ENCODE peak calls at places on chromosomes 5 and 9, in nine cellular contexts. U, Q, V, C, L, Z, H, A and I are unnamed samples.
A peak's percentile ranks its signal among the peaks of the same experiment; 100 is the strongest.

GRCh38 chr5:16974981-16975380 is 38.9 kb upstream of the MYO10 start:
- DNase-seq in U (no peak), Q (no peak), V (no peak), C (no peak), L (no peak), Z (no peak), H (no peak), A (no peak), I (no peak)

GRCh38 chr5:139985733-139986132 is 57.4 kb downstream of the NRG2 start:
- DNase-seq in U (peak; percentile 21), Q (no peak), V (peak; percentile 96), C (no peak), L (no peak), Z (no peak), H (no peak), A (no peak), I (no peak)

GRCh38 chr5:123530728-123531127 is 18.8 kb downstream of the CSNK1G3 start:
- DNase-seq in U (no peak), Q (no peak), V (no peak), C (no peak), L (no peak), Z (no peak), H (no peak), A (no peak), I (no peak)

GRCh38 chr9:70113403-70114022 is 69.9 kb downstream of the MAMDC2 start:
- DNase-seq in U (peak; percentile 23), Q (no peak), V (peak; percentile 71), C (no peak), L (peak; percentile 80), Z (peak; percentile 39), H (peak; percentile 46), A (peak; percentile 78), I (peak; percentile 80)

GRCh38 chr5:172594431-172594830 is 46.6 kb upstream of the NEURL1B start:
- DNase-seq in U (no peak), Q (no peak), V (no peak), C (no peak), L (peak; percentile 24), Z (no peak), H (no peak), A (no peak), I (no peak)

GRCh38 chr5:105230516-105230915 is 1667.9 kb upstream of the NUDT12 start:
- DNase-seq in U (no peak), Q (no peak), V (no peak), C (no peak), L (no peak), Z (no peak), H (no peak), A (no peak), I (no peak)

GRCh38 chr5:142122116-142122515 is 13.5 kb downstream of the NDFIP1 start:
- DNase-seq in U (no peak), Q (no peak), V (no peak), C (no peak), L (no peak), Z (no peak), H (no peak), A (no peak), I (no peak)

GRCh38 chr5:52989781-52990530 is 804 bp downstream of the ITGA2 start:
- DNase-seq in U (no peak), Q (no peak), V (peak; percentile 62), C (peak; percentile 4), L (peak; percentile 77), Z (peak; percentile 56), H (peak; percentile 34), A (peak; percentile 70), I (peak; percentile 58)

GRCh38 chr5:37323607-37324006 is 47.3 kb downstream of the NUP155 start:
- DNase-seq in U (no peak), Q (no peak), V (no peak), C (no peak), L (no peak), Z (no peak), H (no peak), A (no peak), I (no peak)

GRCh38 chr9:127925959-127926949 is 4.3 kb downstream of the PIP5KL1 start:
- DNase-seq in U (no peak), Q (no peak), V (no peak), C (no peak), L (no peak), Z (no peak), H (no peak), A (no peak), I (no peak)

GRCh38 chr5:176548967-176549444 is at the start of gene CDHR2:
- DNase-seq in U (peak; percentile 85), Q (no peak), V (no peak), C (no peak), L (no peak), Z (peak; percentile 68), H (no peak), A (no peak), I (no peak)

GRCh38 chr5:179060116-179061008 is at the start of gene ZNF354C:
- DNase-seq in U (no peak), Q (peak; percentile 86), V (peak; percentile 85), C (peak; percentile 77), L (peak; percentile 97), Z (peak; percentile 86), H (peak; percentile 86), A (peak; percentile 90), I (peak; percentile 93)

GRCh38 chr9:14515049-14515448 is 178.2 kb downstream of the ZDHHC21 start:
- DNase-seq in U (no peak), Q (no peak), V (no peak), C (no peak), L (no peak), Z (no peak), H (no peak), A (no peak), I (no peak)

GRCh38 chr9:21766096-21766495 is 36.3 kb upstream of the MTAP start:
- DNase-seq in U (peak; percentile 7), Q (no peak), V (no peak), C (no peak), L (no peak), Z (no peak), H (no peak), A (no peak), I (no peak)

DNA sequence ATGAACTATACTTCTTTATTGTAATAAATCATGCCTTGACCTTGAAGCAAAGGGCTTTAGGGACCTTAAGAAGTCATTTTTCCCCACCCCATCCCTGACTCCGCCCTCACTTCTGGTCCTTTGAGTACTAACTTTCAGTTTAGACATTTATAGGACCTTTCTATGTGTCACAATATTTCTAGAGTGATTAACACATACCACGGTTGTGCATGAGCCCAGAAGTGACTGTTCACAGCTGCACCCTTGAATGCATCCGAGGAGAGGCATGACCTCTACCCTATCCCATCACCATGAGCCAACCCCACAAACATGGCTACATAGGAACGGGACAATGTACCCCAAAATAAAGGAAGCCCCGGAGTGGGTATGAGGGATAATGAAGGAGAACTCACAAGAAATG is 160.3 kb downstream of the HSD17B3 start:
- DNase-seq in U (no peak), Q (no peak), V (no peak), C (no peak), L (no peak), Z (no peak), H (no peak), A (peak; percentile 55), I (no peak)
- H3K27me3 ChIP-seq in U (peaks cover 10% of the 10 kb centered on the region), Q (no peaks in the 10 kb centered on the region), V (no peaks in the 10 kb centered on the region), C (no peaks in the 10 kb centered on the region), L (no peaks in the 10 kb centered on the region), Z (no peaks in the 10 kb centered on the region), H (no peaks in the 10 kb centered on the region), A (no peaks in the 10 kb centered on the region), I (no peaks in the 10 kb centered on the region)

DNA sequence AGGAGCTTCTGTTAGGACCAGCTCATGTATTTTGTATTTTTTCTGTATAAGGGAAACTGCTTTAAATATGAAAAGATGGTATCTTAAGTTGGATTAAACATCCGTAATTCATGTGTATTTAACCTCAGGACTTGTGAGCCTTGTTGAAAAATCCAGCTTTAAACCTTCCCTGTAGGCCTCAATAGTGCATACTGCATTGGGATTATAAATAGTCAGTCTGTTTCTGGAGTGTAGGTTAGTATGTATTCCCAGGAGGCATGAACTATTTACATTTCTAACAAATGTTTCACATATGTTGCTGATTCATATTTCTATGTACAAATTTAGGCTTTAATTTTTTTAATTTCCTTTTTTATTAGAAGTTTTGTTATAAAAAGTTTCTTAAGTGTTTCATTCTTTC is 137.9 kb upstream of the GRHPR start:
- DNase-seq in U (no peak), Q (no peak), V (no peak), C (no peak), L (no peak), Z (no peak), H (no peak), A (peak; percentile 62), I (no peak)
- H3K4me1 ChIP-seq in U (no peaks in the 10 kb centered on the region), Q (no peaks in the 10 kb centered on the region), V (no peaks in the 10 kb centered on the region), C (no peaks in the 10 kb centered on the region), L (no peaks in the 10 kb centered on the region), Z (peaks cover 6% of the 10 kb centered on the region), H (no peaks in the 10 kb centered on the region), A (peaks cover 7% of the 10 kb centered on the region), I (no peaks in the 10 kb centered on the region)

DNA sequence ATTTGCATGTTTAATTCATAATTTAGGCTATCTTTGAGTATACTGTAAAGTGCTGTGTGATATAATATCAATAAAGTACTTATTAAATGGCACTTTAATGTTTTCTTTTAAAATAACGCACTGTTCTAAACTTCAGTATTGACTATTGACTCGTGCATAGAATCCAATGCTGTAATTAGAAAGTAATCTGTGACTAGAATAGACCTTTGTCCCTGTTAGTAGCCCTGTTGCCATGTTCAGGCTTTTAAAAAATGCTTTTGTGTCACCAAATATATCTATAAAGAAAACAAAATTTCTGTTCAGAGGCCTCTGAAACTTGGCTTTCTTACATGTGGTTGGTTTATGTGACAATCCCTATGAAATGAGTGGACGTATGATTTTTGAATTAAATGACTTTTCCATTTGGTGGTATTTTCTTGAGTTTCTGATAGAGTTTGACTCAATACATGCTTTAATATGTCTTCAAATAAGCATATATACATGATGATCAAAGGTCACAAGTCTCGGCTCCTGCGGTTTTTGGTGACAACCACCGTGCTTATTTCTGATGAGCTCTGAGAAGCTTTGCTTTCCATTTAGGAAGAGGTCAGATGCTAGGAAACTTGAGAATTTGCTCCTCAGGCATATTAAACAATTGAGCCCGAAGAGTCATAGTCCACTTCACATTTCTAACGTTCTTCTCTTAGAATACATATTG is 174.7 kb downstream of the NR3C1 start:
- DNase-seq in U (no peak), Q (no peak), V (no peak), C (peak; percentile 16), L (no peak), Z (no peak), H (no peak), A (no peak), I (no peak)
- H3K27ac ChIP-seq in U (no peak overlapping the region), Q (peak overlapping the region; percentile 57), V (no peak overlapping the region), C (no peak overlapping the region), L (no peak overlapping the region), Z (no peak overlapping the region), H (no peak overlapping the region), A (no peak overlapping the region), I (no peak overlapping the region)

DNA sequence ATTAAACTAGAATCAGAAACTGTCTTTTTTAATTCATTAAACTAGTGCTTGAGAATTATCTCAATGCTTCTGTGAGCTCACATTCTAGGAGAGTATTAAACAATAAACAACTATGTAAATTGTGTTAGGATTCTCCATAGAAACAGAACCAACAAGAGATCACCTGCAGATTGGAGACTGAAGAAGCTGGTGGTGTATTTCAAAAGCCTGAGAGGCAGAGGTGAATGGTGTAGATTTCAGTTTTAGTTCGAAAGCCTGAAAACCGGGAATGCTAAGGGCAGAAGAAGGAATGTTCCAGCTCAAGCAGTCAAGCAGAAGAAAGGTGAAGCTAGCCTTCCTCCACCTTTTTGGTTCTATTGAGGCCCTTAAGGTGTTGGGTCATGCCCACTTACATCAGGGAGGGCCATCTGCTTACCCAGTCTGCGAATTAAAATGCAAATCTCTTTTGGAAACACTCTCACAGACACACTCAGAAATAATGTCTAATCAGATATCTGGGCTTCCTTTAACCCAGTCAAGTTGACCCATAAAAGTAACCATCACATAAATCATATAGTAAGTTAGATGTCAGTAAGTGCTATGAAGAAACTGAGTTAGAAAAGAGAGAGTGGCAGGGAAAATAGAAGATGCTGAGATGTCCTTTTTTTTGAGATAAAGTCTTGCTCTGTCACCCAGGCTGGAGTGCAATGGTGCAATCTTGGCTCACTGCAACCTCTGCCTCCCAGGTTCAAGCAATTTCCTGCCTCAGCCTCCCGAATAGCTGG is 291.5 kb downstream of the ARRDC3 start:
- DNase-seq in U (no peak), Q (no peak), V (no peak), C (no peak), L (no peak), Z (no peak), H (no peak), A (no peak), I (no peak)
- H3K27me3 ChIP-seq in U (no peaks in the 10 kb centered on the region), Q (no peaks in the 10 kb centered on the region), V (no peaks in the 10 kb centered on the region), C (peaks cover 4% of the 10 kb centered on the region), L (no peaks in the 10 kb centered on the region), Z (no peaks in the 10 kb centered on the region), H (no peaks in the 10 kb centered on the region), A (no peaks in the 10 kb centered on the region), I (no peaks in the 10 kb centered on the region)